ENCODE peak calls at places on chromosomes 16 and 17, in four cellular contexts. D is body of pancreas, R is tibial nerve, M is upper lobe of left lung. U is an unnamed sample.

GRCh38 chr17:55245986-55246385 is 18.8 kb upstream of the HLF start:
- DNase-seq in D (no peak), R (no peak), M (no peak), U (no peak)

GRCh38 chr16:12637002-12637401 is 166.7 kb downstream of the CPPED1 start:
- DNase-seq in D (no peak), R (no peak), M (no peak), U (no peak)

GRCh38 chr16:71883193-71883848 is 661 bp downstream of the ZNF821 start:
- DNase-seq in D (peak), R (peak), M (no peak), U (no peak)

GRCh38 chr17:27751622-27752490 is 48.5 kb downstream of the NOS2 start:
- DNase-seq in D (no peak), R (no peak), M (no peak), U (no peak)

GRCh38 chr16:87076331-87076949 is 240.8 kb downstream of the C16orf95 start:
- DNase-seq in D (no peak), R (no peak), M (no peak), U (no peak)

GRCh38 chr17:76579281-76579680 is 6.4 kb downstream of the ST6GALNAC2 start:
- DNase-seq in D (no peak), R (no peak), M (no peak), U (no peak)

GRCh38 chr17:75823257-75824041 is 20.8 kb downstream of the UNC13D start:
- DNase-seq in D (no peak), R (no peak), M (no peak), U (no peak)

GRCh38 chr16:19781196-19781595 is 63.1 kb downstream of the IQCK start:
- DNase-seq in D (no peak), R (peak), M (no peak), U (no peak)

GRCh38 chr17:81309140-81309858 is 14.2 kb upstream of the SLC38A10 start:
- DNase-seq in D (peak), R (peak), M (peak), U (peak)

GRCh38 chr17:42018339-42018738 is 1.1 kb upstream of the DNAJC7 start:
- DNase-seq in D (no peak), R (no peak), M (no peak), U (no peak)

GRCh38 chr17:77372444-77373297 is 231.9 kb downstream of the SEC14L1 start:
- DNase-seq in D (peak), R (peak), M (peak), U (peak)

GRCh38 chr17:47810200-47810821 is 11.3 kb downstream of the OSBPL7 start:
- DNase-seq in D (peak), R (no peak), M (no peak), U (no peak)

GRCh38 chr16:86020971-86021370 is 122.0 kb downstream of the IRF8 start:
- DNase-seq in D (no peak), R (no peak), M (no peak), U (no peak)

GRCh38 chr16:20074089-20074956 is 633 bp upstream of the GPR139 start:
- DNase-seq in D (no peak), R (no peak), M (peak), U (peak)

GRCh38 chr16:20901441-20902112 is 1.0 kb downstream of the LYRM1 start:
- DNase-seq in D (peak), R (peak), M (peak), U (peak)

GRCh38 chr16:19348578-19349315 is 63.2 kb downstream of the CLEC19A start:
- DNase-seq in D (no peak), R (no peak), M (peak), U (no peak)

GRCh38 chr17:16287563-16288027 is 65.7 kb downstream of the CENPV start:
- DNase-seq in D (peak), R (peak), M (no peak), U (no peak)

GRCh38 chr17:77281904-77282367 is 141.2 kb downstream of the SEC14L1 start:
- DNase-seq in D (no peak), R (no peak), M (peak), U (no peak)

GRCh38 chr17:66714046-66715023 is 120.6 kb upstream of the CACNG5 start:
- DNase-seq in D (no peak), R (no peak), M (no peak), U (peak)

GRCh38 chr17:67629963-67630320 is 87.8 kb upstream of the NOL11 start:
- DNase-seq in D (peak), R (no peak), M (no peak), U (no peak)

GRCh38 chr17:8124350-8125195 is 667 bp upstream of the HES7 start:
- DNase-seq in D (no peak), R (peak), M (no peak), U (no peak)

GRCh38 chr17:27634781-27635180 is 3.8 kb downstream of the LGALS9 start:
- DNase-seq in D (no peak), R (no peak), M (no peak), U (no peak)

GRCh38 chr17:34645636-34646035 is 66.3 kb downstream of the TMEM132E start:
- DNase-seq in D (no peak), R (no peak), M (no peak), U (no peak)

GRCh38 chr17:39235555-39236221 is 9.9 kb upstream of the STAC2 start:
- DNase-seq in D (peak), R (no peak), M (no peak), U (no peak)

GRCh38 chr17:78387982-78388941 is 9.8 kb downstream of the PGS1 start:
- DNase-seq in D (peak), R (no peak), M (no peak), U (no peak)

GRCh38 chr17:48816774-48817590 is at the start of gene TTLL6:
- DNase-seq in D (peak), R (peak), M (peak), U (peak)

GRCh38 chr16:69481901-69482341 is 57.5 kb downstream of the CYB5B start:
- DNase-seq in D (peak), R (peak), M (peak), U (peak)

GRCh38 chr17:80989586-80989913 is 2.1 kb upstream of the CHMP6 start:
- DNase-seq in D (no peak), R (no peak), M (no peak), U (no peak)

GRCh38 chr16:9092282-9092962 is 978 bp downstream of the HAPSTR1 start:
- DNase-seq in D (peak), R (no peak), M (peak), U (peak)

GRCh38 chr16:11407047-11407982 is 62.1 kb downstream of the RMI2 start:
- DNase-seq in D (peak), R (peak), M (no peak), U (peak)

GRCh38 chr17:2214887-2215615 is 88.5 kb downstream of the SMG6 start:
- DNase-seq in D (no peak), R (no peak), M (no peak), U (no peak)

GRCh38 chr17:354651-355556 is 2.3 kb upstream of the RPH3AL start:
- DNase-seq in D (no peak), R (no peak), M (no peak), U (no peak)

DNA sequence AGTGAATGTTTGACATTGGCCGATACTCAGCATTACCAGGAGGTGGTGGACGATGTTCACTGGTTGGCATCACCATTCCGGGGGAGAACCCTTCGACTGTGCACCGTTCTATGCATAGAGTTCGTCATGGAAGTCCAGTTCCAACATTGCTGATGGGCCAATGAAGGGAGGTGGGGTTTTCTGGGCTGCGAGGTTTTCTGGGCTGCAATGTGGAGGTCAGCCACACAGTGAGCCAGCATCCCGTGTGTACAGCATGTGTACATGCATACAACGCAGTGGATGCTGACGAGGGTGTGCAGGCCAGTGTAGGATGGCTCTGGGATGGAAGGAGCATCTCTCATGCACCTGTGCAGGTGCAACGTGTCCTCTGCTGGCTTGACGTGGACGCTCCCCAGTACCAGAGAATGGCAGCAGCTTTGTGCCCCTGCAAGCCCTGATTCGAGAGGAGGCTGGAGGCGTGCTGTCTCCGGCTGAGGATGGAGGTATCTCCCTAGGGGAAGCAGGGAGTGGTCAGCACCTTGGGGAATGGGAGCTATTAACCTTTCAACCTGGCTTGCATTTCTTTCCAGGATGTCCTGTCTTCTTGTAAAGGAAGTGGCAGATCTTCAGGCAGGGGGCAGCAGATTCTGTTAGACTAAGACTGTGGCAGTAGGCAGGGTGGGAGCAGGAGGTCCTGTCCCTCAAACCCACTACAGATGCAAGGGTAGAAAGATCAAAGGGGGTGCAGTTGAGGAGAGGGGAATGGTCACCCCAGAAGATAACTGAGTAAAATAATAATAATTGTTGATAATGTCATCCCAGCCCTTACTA is 98.2 kb downstream of the CYLD start:
- DNase-seq in D (no peak), R (no peak), M (no peak), U (peak)
- TF ChIP-seq CTCF in D (no peak), R (no peak), M (no peak), U (no peak)

DNA sequence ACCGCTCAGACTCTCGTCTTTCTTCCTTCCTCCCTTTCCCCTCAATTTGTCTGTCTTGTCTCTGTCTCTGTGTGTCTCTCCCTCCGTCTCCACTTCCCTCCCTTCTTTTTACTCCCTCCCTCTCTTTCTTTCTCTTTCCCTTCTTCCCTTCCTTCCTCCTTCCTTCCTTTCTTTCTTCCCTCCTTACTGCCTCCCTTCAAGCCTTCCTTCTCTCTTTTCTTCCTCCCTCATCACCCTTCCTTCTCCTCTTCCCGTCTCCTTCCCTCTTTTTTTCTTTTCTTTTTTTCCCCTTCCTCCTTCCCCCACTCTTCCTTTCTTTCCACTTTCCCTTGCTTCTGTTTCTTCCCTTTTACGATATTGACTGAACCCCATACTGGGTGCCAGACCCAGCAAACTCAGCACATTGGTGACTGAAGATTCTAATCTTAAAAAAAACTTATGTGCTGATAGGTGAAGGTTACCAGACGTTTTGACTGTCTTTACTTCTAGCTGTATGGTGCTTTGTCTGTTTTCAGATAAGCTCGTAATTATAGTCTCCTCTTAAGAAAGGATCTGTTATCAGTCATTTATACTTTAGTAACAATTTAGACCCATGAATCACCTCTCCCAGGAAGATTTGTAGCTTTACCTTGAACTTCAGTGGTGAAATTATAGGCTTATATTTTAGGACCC is 481 bp upstream of the BRD7 start:
- DNase-seq in D (no peak), R (no peak), M (no peak), U (no peak)
- H3K4me3 ChIP-seq in D (no peak), R (peak), M (peak), U (no peak)

GRCh38 chr17:32009262-32009542 is 2.0 kb downstream of the LRRC37B start:
- DNase-seq in D (no peak), R (no peak), M (no peak), U (no peak)

GRCh38 chr17:32010114-32010513 is 2.9 kb downstream of the LRRC37B start:
- DNase-seq in D (no peak), R (no peak), M (no peak), U (no peak)

GRCh38 chr17:32007463-32008298 is 498 bp downstream of the LRRC37B start:
- DNase-seq in D (peak), R (peak), M (no peak), U (no peak)

GRCh38 chr17:32006957-32007462 is at the start of gene LRRC37B:
- DNase-seq in D (peak), R (peak), M (peak), U (peak)
- TF ChIP-seq POLR2A in D (peak), R (no peak), M (no peak), U (no peak)

DNA sequence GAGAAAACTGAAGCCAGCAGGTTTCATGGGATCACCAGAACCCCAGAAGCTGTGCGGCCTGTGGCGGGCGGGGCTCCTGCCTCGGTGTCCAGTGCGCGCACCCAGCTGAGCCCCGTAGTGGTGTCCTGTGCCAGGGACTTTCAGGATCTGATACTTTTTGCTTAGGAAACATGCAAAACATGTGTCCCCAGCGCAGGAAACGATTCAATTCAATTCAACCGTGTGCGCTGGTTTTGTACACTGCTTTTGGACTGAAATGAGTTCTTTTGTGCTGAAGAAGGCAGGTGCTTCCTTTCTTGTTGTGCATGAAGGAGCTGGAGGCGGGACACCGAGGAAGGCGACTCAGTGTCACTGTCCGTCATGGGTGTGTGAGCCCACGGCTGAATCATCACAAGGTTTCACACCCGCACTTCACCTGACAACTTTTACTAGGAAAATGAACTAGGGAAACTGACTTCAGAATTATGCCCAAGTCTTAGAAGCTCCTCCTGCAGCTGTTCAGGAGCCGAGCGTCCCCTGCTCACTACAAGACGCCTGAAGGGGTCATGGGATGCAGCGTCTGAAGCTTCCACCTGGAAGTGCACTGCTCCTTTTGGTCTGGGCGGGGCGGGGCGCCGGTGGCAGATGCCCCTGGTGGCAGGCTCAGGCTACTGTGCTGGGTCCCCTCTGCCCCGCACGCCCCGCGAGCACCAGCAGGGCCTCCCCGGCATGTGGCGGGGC is 31.4 kb upstream of the ZNF750 start:
- DNase-seq in D (no peak), R (no peak), M (no peak), U (no peak)
- TF ChIP-seq CTCF in D (no peak), R (peak), M (no peak), U (no peak)

DNA sequence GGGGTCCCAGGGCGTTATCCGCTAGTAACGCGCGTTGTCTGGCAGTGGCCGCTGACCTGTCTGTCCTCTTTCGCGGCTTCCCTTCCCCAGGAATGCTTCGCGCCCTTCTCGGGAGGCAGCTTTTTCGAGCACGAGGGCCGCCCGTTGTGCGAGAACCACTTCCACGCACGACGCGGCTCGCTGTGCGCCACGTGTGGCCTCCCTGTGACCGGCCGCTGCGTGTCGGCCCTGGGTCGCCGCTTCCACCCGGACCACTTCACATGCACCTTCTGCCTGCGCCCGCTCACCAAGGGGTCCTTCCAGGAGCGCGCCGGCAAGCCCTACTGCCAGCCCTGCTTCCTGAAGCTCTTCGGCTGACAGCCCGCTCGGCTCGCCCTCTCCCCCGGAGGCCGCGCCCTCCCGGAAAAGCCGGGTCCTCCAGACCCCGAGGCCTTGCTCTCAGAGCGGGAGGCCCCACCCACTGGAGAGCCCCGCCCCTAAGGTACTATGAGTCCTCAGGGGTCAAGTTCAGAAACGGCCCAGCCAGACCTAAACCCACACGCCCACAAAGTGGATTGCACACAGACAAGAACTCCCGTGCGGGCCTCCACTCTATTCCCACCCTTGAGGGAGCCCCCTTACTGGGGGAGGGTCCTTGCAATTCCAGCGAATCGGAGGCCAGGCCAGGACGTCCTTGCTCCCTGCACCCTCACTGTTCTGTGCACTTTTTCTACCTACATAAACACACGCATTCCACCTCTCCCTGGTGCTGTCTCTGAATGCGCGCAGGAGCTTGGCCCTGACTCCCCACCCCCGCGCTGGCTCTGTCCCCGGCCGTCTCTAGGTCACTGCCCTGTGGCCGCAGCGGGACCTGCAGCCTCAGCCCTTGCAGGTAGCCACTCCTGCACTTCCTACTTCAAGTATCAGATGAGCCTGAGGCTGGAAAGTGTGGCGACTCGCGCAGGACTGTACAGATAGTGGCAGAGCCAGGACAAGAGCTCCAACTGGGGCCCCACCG is 5.4 kb upstream of the SLC5A2 start:
- DNase-seq in D (peak), R (no peak), M (peak), U (no peak)
- H3K4me3 ChIP-seq in D (peak), R (peak), M (peak), U (no peak)

DNA sequence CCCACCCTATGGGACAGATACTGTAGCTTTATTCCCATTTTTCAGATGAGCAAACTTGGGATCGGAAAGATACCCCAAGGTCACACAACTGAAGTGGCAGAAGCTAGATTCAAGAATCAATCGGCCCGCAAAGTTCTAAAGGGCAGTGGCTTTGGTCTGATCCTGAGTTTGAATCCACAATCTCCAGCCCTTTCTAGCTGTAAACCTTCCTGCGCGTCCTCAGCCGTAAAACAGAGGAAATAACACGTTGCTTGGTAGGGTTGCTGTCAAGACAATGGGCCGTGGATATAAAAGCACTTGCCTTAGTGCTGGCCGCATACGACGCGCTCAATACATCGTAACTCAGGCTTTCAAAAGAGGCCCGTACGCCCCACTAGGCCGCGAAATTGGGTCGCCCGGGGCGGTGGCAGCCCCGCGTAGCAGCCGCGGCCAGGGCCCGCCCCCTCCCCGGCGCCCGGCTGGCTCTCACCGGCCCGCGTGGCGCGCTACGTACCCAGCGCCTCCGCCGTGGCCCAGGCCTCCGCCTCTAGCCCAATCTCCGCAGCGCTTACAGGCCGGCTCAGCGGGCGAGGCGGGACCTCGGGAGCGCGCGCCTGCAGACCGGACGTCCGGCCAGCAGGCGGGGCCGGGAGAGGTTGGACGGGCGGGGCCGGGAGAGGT is at the start of gene DCAKD:
- DNase-seq in D (peak), R (peak), M (peak), U (peak)
- TF ChIP-seq POLR2A in D (peak), R (peak), M (no peak), U (peak)

GRCh38 chr17:58096892-58097291 is 13.7 kb downstream of the DYNLL2 start:
- DNase-seq in D (no peak), R (no peak), M (no peak), U (no peak)
- TF ChIP-seq CTCF in D (no peak), R (no peak), M (no peak), U (no peak)

U was measured in lower leg skin.